ENCODE peak calls at places on chromosomes 7 and 10, in eight cellular contexts. One of them, this sample, is unnamed.

GRCh38 chr10:8037199-8037801 is 17.2 kb upstream of the GATA3 start:
- DNase-seq in CD8-positive, alpha-beta T cell: no peak
- DNase-seq in adrenal gland: no peak
- DNase-seq in IMR-90: no peak
- DNase-seq in psoas muscle: no peak
- DNase-seq in fibroblast of lung: no peak
- DNase-seq in mammary epithelial cell: no peak
- DNase-seq in heart left ventricle: no peak
- DNase-seq in this sample: no peak

GRCh38 chr10:116718058-116718457 is 24.3 kb downstream of the HSPA12A start:
- DNase-seq in mammary epithelial cell: no peak
- DNase-seq in adrenal gland: no peak
- DNase-seq in CD8-positive, alpha-beta T cell: no peak
- DNase-seq in IMR-90: no peak
- DNase-seq in heart left ventricle: no peak
- DNase-seq in fibroblast of lung: no peak
- DNase-seq in psoas muscle: no peak
- DNase-seq in this sample: no peak

GRCh38 chr10:43047288-43047970 is 29.4 kb upstream of the RET start:
- DNase-seq in heart left ventricle: no peak
- DNase-seq in psoas muscle: no peak
- DNase-seq in IMR-90: no peak
- DNase-seq in mammary epithelial cell: no peak
- DNase-seq in adrenal gland: no peak
- DNase-seq in fibroblast of lung: no peak
- DNase-seq in CD8-positive, alpha-beta T cell: no peak
- DNase-seq in this sample: no peak

GRCh38 chr7:136342221-136342620 is 365.1 kb upstream of the MTPN start:
- DNase-seq in IMR-90: peak; percentile 1
- DNase-seq in adrenal gland: no peak
- DNase-seq in mammary epithelial cell: no peak
- DNase-seq in psoas muscle: no peak
- DNase-seq in heart left ventricle: no peak
- DNase-seq in CD8-positive, alpha-beta T cell: no peak
- DNase-seq in fibroblast of lung: no peak
- DNase-seq in this sample: no peak

GRCh38 chr10:103828587-103829186 is 26.7 kb downstream of the SH3PXD2A start:
- DNase-seq in IMR-90: no peak
- DNase-seq in mammary epithelial cell: no peak
- DNase-seq in psoas muscle: no peak
- DNase-seq in CD8-positive, alpha-beta T cell: no peak
- DNase-seq in fibroblast of lung: no peak
- DNase-seq in heart left ventricle: no peak
- DNase-seq in adrenal gland: no peak
- DNase-seq in this sample: no peak

GRCh38 chr10:26172126-26172525 is 44.4 kb upstream of the GAD2 start:
- DNase-seq in mammary epithelial cell: no peak
- DNase-seq in CD8-positive, alpha-beta T cell: no peak
- DNase-seq in fibroblast of lung: no peak
- DNase-seq in IMR-90: no peak
- DNase-seq in adrenal gland: no peak
- DNase-seq in heart left ventricle: no peak
- DNase-seq in psoas muscle: no peak
- DNase-seq in this sample: no peak

GRCh38 chr10:95573953-95574604 is 12.9 kb upstream of the SORBS1 start:
- DNase-seq in CD8-positive, alpha-beta T cell: no peak
- DNase-seq in IMR-90: no peak
- DNase-seq in mammary epithelial cell: no peak
- DNase-seq in adrenal gland: no peak
- DNase-seq in heart left ventricle: no peak
- DNase-seq in psoas muscle: no peak
- DNase-seq in fibroblast of lung: no peak
- DNase-seq in this sample: no peak

GRCh38 chr7:11831727-11832495 is at the start of gene THSD7A:
- DNase-seq in adrenal gland: peak; percentile 57
- DNase-seq in mammary epithelial cell: peak; percentile 17
- DNase-seq in psoas muscle: peak; percentile 52
- DNase-seq in heart left ventricle: peak; percentile 31
- DNase-seq in IMR-90: peak; percentile 13
- DNase-seq in fibroblast of lung: peak; percentile 62
- DNase-seq in CD8-positive, alpha-beta T cell: no peak
- DNase-seq in this sample: peak; percentile 64

GRCh38 chr7:141217938-141218337 is 144.1 kb downstream of the TMEM178B start:
- DNase-seq in IMR-90: no peak
- DNase-seq in fibroblast of lung: no peak
- DNase-seq in mammary epithelial cell: no peak
- DNase-seq in heart left ventricle: no peak
- DNase-seq in psoas muscle: no peak
- DNase-seq in CD8-positive, alpha-beta T cell: no peak
- DNase-seq in adrenal gland: no peak
- DNase-seq in this sample: no peak

GRCh38 chr10:93680414-93681047 is 21.9 kb downstream of the FRA10AC1 start:
- DNase-seq in psoas muscle: no peak
- DNase-seq in CD8-positive, alpha-beta T cell: no peak
- DNase-seq in mammary epithelial cell: peak; percentile 35
- DNase-seq in adrenal gland: no peak
- DNase-seq in fibroblast of lung: peak; percentile 59
- DNase-seq in heart left ventricle: no peak
- DNase-seq in IMR-90: peak; percentile 37
- DNase-seq in this sample: no peak

GRCh38 chr7:43655584-43655983 is 72.7 kb downstream of the STK17A start:
- DNase-seq in CD8-positive, alpha-beta T cell: no peak
- DNase-seq in mammary epithelial cell: no peak
- DNase-seq in adrenal gland: no peak
- DNase-seq in fibroblast of lung: no peak
- DNase-seq in IMR-90: no peak
- DNase-seq in psoas muscle: no peak
- DNase-seq in heart left ventricle: no peak
- DNase-seq in this sample: no peak

GRCh38 chr7:4134631-4135030 is 547.5 kb upstream of the FOXK1 start:
- DNase-seq in IMR-90: no peak
- DNase-seq in adrenal gland: no peak
- DNase-seq in mammary epithelial cell: no peak
- DNase-seq in CD8-positive, alpha-beta T cell: no peak
- DNase-seq in psoas muscle: no peak
- DNase-seq in heart left ventricle: no peak
- DNase-seq in fibroblast of lung: no peak
- DNase-seq in this sample: peak; percentile 39

GRCh38 chr7:142364551-142364950 is 106.7 kb upstream of the PRSS58 start:
- DNase-seq in CD8-positive, alpha-beta T cell: no peak
- DNase-seq in psoas muscle: no peak
- DNase-seq in heart left ventricle: no peak
- DNase-seq in mammary epithelial cell: peak; percentile 40
- DNase-seq in fibroblast of lung: no peak
- DNase-seq in adrenal gland: no peak
- DNase-seq in IMR-90: no peak
- DNase-seq in this sample: no peak

GRCh38 chr10:2925631-2926030 is 141.7 kb upstream of the PFKP start:
- DNase-seq in fibroblast of lung: peak; percentile 15
- DNase-seq in heart left ventricle: peak; percentile 39
- DNase-seq in CD8-positive, alpha-beta T cell: no peak
- DNase-seq in IMR-90: peak; percentile 40
- DNase-seq in psoas muscle: peak; percentile 76
- DNase-seq in mammary epithelial cell: no peak
- DNase-seq in adrenal gland: peak; percentile 78
- DNase-seq in this sample: peak; percentile 69

GRCh38 chr7:105876964-105877601 is 684 bp upstream of the ATXN7L1 start:
- DNase-seq in psoas muscle: peak; percentile 65
- DNase-seq in adrenal gland: peak; percentile 69
- DNase-seq in heart left ventricle: no peak
- DNase-seq in mammary epithelial cell: peak; percentile 29
- DNase-seq in CD8-positive, alpha-beta T cell: no peak
- DNase-seq in fibroblast of lung: peak; percentile 53
- DNase-seq in IMR-90: peak; percentile 34
- DNase-seq in this sample: peak; percentile 48

GRCh38 chr7:122515404-122515803 is 183.5 kb downstream of the RNF133 start:
- DNase-seq in fibroblast of lung: no peak
- DNase-seq in heart left ventricle: no peak
- DNase-seq in psoas muscle: no peak
- DNase-seq in CD8-positive, alpha-beta T cell: no peak
- DNase-seq in adrenal gland: no peak
- DNase-seq in mammary epithelial cell: no peak
- DNase-seq in IMR-90: no peak
- DNase-seq in this sample: no peak

GRCh38 chr7:6650521-6651011 is 13.4 kb downstream of the ZNF316 start:
- DNase-seq in fibroblast of lung: no peak
- DNase-seq in psoas muscle: peak; percentile 41
- DNase-seq in mammary epithelial cell: no peak
- DNase-seq in adrenal gland: no peak
- DNase-seq in heart left ventricle: no peak
- DNase-seq in IMR-90: no peak
- DNase-seq in CD8-positive, alpha-beta T cell: no peak
- DNase-seq in this sample: no peak

GRCh38 chr7:138223402-138223872 is 147.2 kb downstream of the AKR1D1 start:
- DNase-seq in mammary epithelial cell: no peak
- DNase-seq in psoas muscle: no peak
- DNase-seq in CD8-positive, alpha-beta T cell: no peak
- DNase-seq in fibroblast of lung: no peak
- DNase-seq in IMR-90: no peak
- DNase-seq in heart left ventricle: no peak
- DNase-seq in adrenal gland: no peak
- DNase-seq in this sample: no peak

GRCh38 chr7:19117870-19118608 is 603 bp upstream of the TWIST1 start:
- DNase-seq in adrenal gland: no peak
- DNase-seq in heart left ventricle: peak; percentile 9
- DNase-seq in fibroblast of lung: no peak
- DNase-seq in IMR-90: peak; percentile 21
- DNase-seq in psoas muscle: no peak
- DNase-seq in CD8-positive, alpha-beta T cell: no peak
- DNase-seq in mammary epithelial cell: no peak
- DNase-seq in this sample: no peak

DNA sequence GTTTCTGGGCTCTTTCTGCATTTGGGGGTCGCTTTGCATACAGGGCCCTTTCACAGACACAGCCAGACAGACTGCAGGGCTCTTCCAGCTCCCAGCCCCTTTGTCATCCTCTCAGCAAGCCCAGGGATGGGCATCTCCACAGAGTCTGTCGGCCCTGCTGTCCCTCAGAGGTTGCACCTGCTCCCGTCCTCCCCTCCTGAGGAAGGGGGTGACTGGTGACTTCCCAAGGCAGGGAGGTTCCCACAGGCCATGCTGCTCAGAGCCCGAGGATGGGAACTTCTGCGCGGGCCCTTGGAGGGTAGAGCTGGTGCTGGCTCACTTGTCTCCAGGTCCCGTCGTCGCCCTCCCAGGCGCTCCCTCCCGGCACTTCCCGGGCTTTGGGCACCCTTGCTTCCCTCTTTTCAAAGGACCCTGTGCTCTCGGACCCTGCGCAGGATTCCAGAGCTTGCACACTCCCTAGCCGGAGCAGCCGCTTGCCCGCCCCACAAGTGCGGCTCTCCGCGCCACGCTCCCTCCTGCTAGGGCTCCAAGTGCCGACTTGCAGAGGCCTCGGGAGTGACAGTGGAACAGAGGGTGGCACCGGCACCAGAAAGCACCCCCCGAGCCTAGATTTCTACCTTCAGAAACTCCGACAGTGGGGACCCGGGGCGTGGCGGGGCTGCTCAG is 152.5 kb downstream of the PRKAG2 start:
- DNase-seq in adrenal gland: no peak
- DNase-seq in mammary epithelial cell: no peak
- DNase-seq in IMR-90: no peak
- DNase-seq in psoas muscle: no peak
- DNase-seq in fibroblast of lung: no peak
- DNase-seq in heart left ventricle: no peak
- DNase-seq in CD8-positive, alpha-beta T cell: no peak
- DNase-seq in this sample: no peak
- H3K27ac ChIP-seq in adrenal gland: no peak overlapping the region
- H3K27ac ChIP-seq in mammary epithelial cell: no peak overlapping the region
- H3K27ac ChIP-seq in IMR-90: no peak overlapping the region
- H3K27ac ChIP-seq in psoas muscle: no peak overlapping the region
- H3K27ac ChIP-seq in fibroblast of lung: no peak overlapping the region
- H3K27ac ChIP-seq in heart left ventricle: peak overlapping the region; percentile 61
- H3K27ac ChIP-seq in CD8-positive, alpha-beta T cell: no peak overlapping the region
- H3K27ac ChIP-seq in this sample: no peak overlapping the region

GRCh38 chr10:119643306-119644214 is 7.6 kb upstream of the BAG3 start:
- DNase-seq in CD8-positive, alpha-beta T cell: no peak
- DNase-seq in fibroblast of lung: peak; percentile 50
- DNase-seq in IMR-90: no peak
- DNase-seq in heart left ventricle: no peak
- DNase-seq in adrenal gland: peak; percentile 69
- DNase-seq in psoas muscle: no peak
- DNase-seq in mammary epithelial cell: no peak
- DNase-seq in this sample: no peak
- TF ChIP-seq CTCF in CD8-positive, alpha-beta T cell: no peak
- TF ChIP-seq CTCF in fibroblast of lung: no peak
- TF ChIP-seq CTCF in IMR-90: no peak
- TF ChIP-seq CTCF in heart left ventricle: no peak
- TF ChIP-seq CTCF in adrenal gland: no peak
- TF ChIP-seq CTCF in psoas muscle: no peak
- TF ChIP-seq CTCF in mammary epithelial cell: no peak
- TF ChIP-seq CTCF in this sample: no peak

DNA sequence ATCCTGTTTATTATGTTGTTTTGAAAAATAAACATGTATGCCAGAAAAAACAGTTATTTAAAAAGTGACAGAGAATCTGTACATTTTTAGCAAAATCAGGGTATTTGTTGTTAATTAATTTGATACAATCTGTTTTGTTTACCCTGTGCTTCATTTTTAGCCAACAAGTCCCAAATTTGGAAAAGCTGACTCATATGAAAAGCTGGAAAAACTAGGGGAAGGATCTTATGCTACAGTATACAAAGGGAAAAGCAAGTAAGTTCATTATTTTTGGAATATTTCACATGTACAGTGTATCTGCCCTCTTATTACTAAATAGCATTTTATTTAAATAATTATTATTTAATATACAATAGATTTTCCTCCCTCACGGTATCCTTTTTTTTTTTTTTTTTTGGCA is 151.4 kb downstream of the CDK14 start:
- DNase-seq in fibroblast of lung: peak; percentile 52
- DNase-seq in CD8-positive, alpha-beta T cell: no peak
- DNase-seq in IMR-90: no peak
- DNase-seq in mammary epithelial cell: no peak
- DNase-seq in heart left ventricle: no peak
- DNase-seq in adrenal gland: no peak
- DNase-seq in psoas muscle: no peak
- DNase-seq in this sample: no peak
- H3K36me3 ChIP-seq in fibroblast of lung: no peaks in the 10 kb centered on the region
- H3K36me3 ChIP-seq in CD8-positive, alpha-beta T cell: no peaks in the 10 kb centered on the region
- H3K36me3 ChIP-seq in IMR-90: no peaks in the 10 kb centered on the region
- H3K36me3 ChIP-seq in mammary epithelial cell: no peaks in the 10 kb centered on the region
- H3K36me3 ChIP-seq in heart left ventricle: no peaks in the 10 kb centered on the region
- H3K36me3 ChIP-seq in adrenal gland: no peaks in the 10 kb centered on the region
- H3K36me3 ChIP-seq in psoas muscle: no peaks in the 10 kb centered on the region
- H3K36me3 ChIP-seq in this sample: no peaks in the 10 kb centered on the region

DNA sequence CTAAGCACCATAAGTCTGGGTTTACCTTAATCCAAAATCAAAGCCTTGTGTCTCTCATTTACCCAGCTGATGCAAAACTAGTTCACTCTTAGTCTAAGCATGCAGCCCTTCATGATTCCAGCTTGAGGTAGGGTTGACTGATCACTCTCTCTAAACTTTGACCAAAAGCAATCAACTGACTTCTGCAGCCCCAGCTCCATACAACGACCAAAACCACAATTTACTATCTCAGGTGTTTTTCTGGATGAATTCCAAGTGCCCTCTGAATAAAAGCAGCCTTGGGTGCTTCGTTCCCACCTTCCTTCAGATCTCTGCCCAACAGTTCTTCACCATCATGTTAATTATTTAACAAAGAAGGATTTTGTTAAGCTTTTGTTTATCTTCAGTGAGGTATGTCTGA is 62.6 kb downstream of the CCDC6 start:
- DNase-seq in adrenal gland: no peak
- DNase-seq in heart left ventricle: no peak
- DNase-seq in CD8-positive, alpha-beta T cell: no peak
- DNase-seq in psoas muscle: no peak
- DNase-seq in fibroblast of lung: no peak
- DNase-seq in mammary epithelial cell: no peak
- DNase-seq in IMR-90: no peak
- DNase-seq in this sample: no peak
- H3K27ac ChIP-seq in adrenal gland: no peak overlapping the region
- H3K27ac ChIP-seq in heart left ventricle: no peak overlapping the region
- H3K27ac ChIP-seq in CD8-positive, alpha-beta T cell: no peak overlapping the region
- H3K27ac ChIP-seq in psoas muscle: no peak overlapping the region
- H3K27ac ChIP-seq in fibroblast of lung: no peak overlapping the region
- H3K27ac ChIP-seq in mammary epithelial cell: no peak overlapping the region
- H3K27ac ChIP-seq in IMR-90: no peak overlapping the region
- H3K27ac ChIP-seq in this sample: no peak overlapping the region